ENCODE peak calls at places on chromosomes 5 and 9, in nine cellular contexts. One of them, this sample, is unnamed.

GRCh38 chr9:73199448-73199847 is 47.8 kb downstream of the ANXA1 start:
- DNase-seq in posterior cingulate gyrus: no peak
- DNase-seq in ureter: no peak
- DNase-seq in EL: no peak
- DNase-seq in iris pigment epithelial cell: no peak
- DNase-seq in NCI-H1048: no peak
- DNase-seq in left ventricle myocardium superior: no peak
- DNase-seq in C1 segment of cervical spinal cord: no peak
- DNase-seq in stimulated activated naive CD8-positive, alpha-beta T cell treated with anti-CD3 and anti-CD28 coated beads, Interleukin-15, amount 100 ng/mL, for 72 hours: no peak
- DNase-seq in this sample: no peak

GRCh38 chr5:158068964-158069363 is 210.0 kb upstream of the CLINT1 start:
- DNase-seq in posterior cingulate gyrus: no peak
- DNase-seq in ureter: no peak
- DNase-seq in EL: no peak
- DNase-seq in iris pigment epithelial cell: no peak
- DNase-seq in NCI-H1048: no peak
- DNase-seq in left ventricle myocardium superior: no peak
- DNase-seq in C1 segment of cervical spinal cord: no peak
- DNase-seq in stimulated activated naive CD8-positive, alpha-beta T cell treated with anti-CD3 and anti-CD28 coated beads, Interleukin-15, amount 100 ng/mL, for 72 hours: no peak
- DNase-seq in this sample: no peak

GRCh38 chr5:136042665-136043121 is 13.9 kb downstream of the TGFBI start:
- DNase-seq in posterior cingulate gyrus: no peak
- DNase-seq in ureter: no peak
- DNase-seq in EL: no peak
- DNase-seq in iris pigment epithelial cell: peak
- DNase-seq in NCI-H1048: no peak
- DNase-seq in left ventricle myocardium superior: no peak
- DNase-seq in C1 segment of cervical spinal cord: no peak
- DNase-seq in stimulated activated naive CD8-positive, alpha-beta T cell treated with anti-CD3 and anti-CD28 coated beads, Interleukin-15, amount 100 ng/mL, for 72 hours: no peak
- DNase-seq in this sample: peak

GRCh38 chr5:172905771-172906170 is 53.5 kb upstream of the RPL26L1 start:
- DNase-seq in posterior cingulate gyrus: no peak
- DNase-seq in ureter: no peak
- DNase-seq in EL: no peak
- DNase-seq in iris pigment epithelial cell: no peak
- DNase-seq in NCI-H1048: no peak
- DNase-seq in left ventricle myocardium superior: no peak
- DNase-seq in C1 segment of cervical spinal cord: no peak
- DNase-seq in stimulated activated naive CD8-positive, alpha-beta T cell treated with anti-CD3 and anti-CD28 coated beads, Interleukin-15, amount 100 ng/mL, for 72 hours: no peak
- DNase-seq in this sample: no peak

GRCh38 chr9:89593776-89594427 is 10.9 kb upstream of the GADD45G start:
- DNase-seq in posterior cingulate gyrus: peak
- DNase-seq in ureter: peak
- DNase-seq in EL: peak
- DNase-seq in iris pigment epithelial cell: peak
- DNase-seq in NCI-H1048: no peak
- DNase-seq in left ventricle myocardium superior: peak
- DNase-seq in C1 segment of cervical spinal cord: no peak
- DNase-seq in stimulated activated naive CD8-positive, alpha-beta T cell treated with anti-CD3 and anti-CD28 coated beads, Interleukin-15, amount 100 ng/mL, for 72 hours: peak
- DNase-seq in this sample: peak

GRCh38 chr9:752201-752600 is 89.3 kb upstream of the DMRT1 start:
- DNase-seq in posterior cingulate gyrus: no peak
- DNase-seq in ureter: no peak
- DNase-seq in EL: peak
- DNase-seq in iris pigment epithelial cell: peak
- DNase-seq in NCI-H1048: no peak
- DNase-seq in left ventricle myocardium superior: no peak
- DNase-seq in C1 segment of cervical spinal cord: no peak
- DNase-seq in stimulated activated naive CD8-positive, alpha-beta T cell treated with anti-CD3 and anti-CD28 coated beads, Interleukin-15, amount 100 ng/mL, for 72 hours: no peak
- DNase-seq in this sample: peak

GRCh38 chr5:119393746-119394145 is 37.9 kb downstream of the TNFAIP8 start:
- DNase-seq in posterior cingulate gyrus: no peak
- DNase-seq in ureter: no peak
- DNase-seq in EL: peak
- DNase-seq in iris pigment epithelial cell: peak
- DNase-seq in NCI-H1048: no peak
- DNase-seq in left ventricle myocardium superior: no peak
- DNase-seq in C1 segment of cervical spinal cord: no peak
- DNase-seq in stimulated activated naive CD8-positive, alpha-beta T cell treated with anti-CD3 and anti-CD28 coated beads, Interleukin-15, amount 100 ng/mL, for 72 hours: no peak
- DNase-seq in this sample: peak

GRCh38 chr5:124080256-124080655 is 568.3 kb downstream of the CSNK1G3 start:
- DNase-seq in posterior cingulate gyrus: no peak
- DNase-seq in ureter: no peak
- DNase-seq in EL: no peak
- DNase-seq in iris pigment epithelial cell: no peak
- DNase-seq in NCI-H1048: no peak
- DNase-seq in left ventricle myocardium superior: no peak
- DNase-seq in C1 segment of cervical spinal cord: no peak
- DNase-seq in stimulated activated naive CD8-positive, alpha-beta T cell treated with anti-CD3 and anti-CD28 coated beads, Interleukin-15, amount 100 ng/mL, for 72 hours: no peak
- DNase-seq in this sample: no peak

GRCh38 chr9:68462004-68462775 is 78.5 kb downstream of the TMEM252 start:
- DNase-seq in posterior cingulate gyrus: no peak
- DNase-seq in ureter: no peak
- DNase-seq in EL: peak
- DNase-seq in iris pigment epithelial cell: no peak
- DNase-seq in NCI-H1048: no peak
- DNase-seq in left ventricle myocardium superior: no peak
- DNase-seq in C1 segment of cervical spinal cord: no peak
- DNase-seq in stimulated activated naive CD8-positive, alpha-beta T cell treated with anti-CD3 and anti-CD28 coated beads, Interleukin-15, amount 100 ng/mL, for 72 hours: no peak
- DNase-seq in this sample: no peak